ENCODE peak calls at places on chromosomes 11 and 22, in four cellular contexts. D, C, F and L are unnamed samples.

GRCh38 chr11:117221775-117222517 is 9.9 kb downstream of the PCSK7 start:
- DNase-seq in D (peak), C (no peak), F (no peak), L (peak)

GRCh38 chr11:5504403-5504891 is 5.3 kb downstream of the UBQLN3 start:
- DNase-seq in D (no peak), C (no peak), F (no peak), L (no peak)

GRCh38 chr11:3824714-3825472 is 15.9 kb downstream of the RHOG start:
- DNase-seq in D (peak), C (peak), F (no peak), L (peak)

GRCh38 chr11:69027704-69028372 is 14.8 kb upstream of the MRGPRF start:
- DNase-seq in D (no peak), C (no peak), F (no peak), L (no peak)

GRCh38 chr22:41092847-41093371 is 517 bp downstream of the EP300 start:
- DNase-seq in D (peak), C (peak), F (no peak), L (peak)

GRCh38 chr22:36171941-36172340 is 11.4 kb upstream of the APOL3 start:
- DNase-seq in D (no peak), C (no peak), F (no peak), L (no peak)

GRCh38 chr22:30516731-30517130 is 11.2 kb upstream of the SEC14L4 start:
- DNase-seq in D (no peak), C (no peak), F (no peak), L (no peak)

GRCh38 chr22:23071163-23072034 is 1.1 kb downstream of the GNAZ start:
- DNase-seq in D (peak), C (no peak), F (no peak), L (peak)

GRCh38 chr11:123473941-123474668 is 44.0 kb downstream of the GRAMD1B start:
- DNase-seq in D (no peak), C (peak), F (peak), L (no peak)

GRCh38 chr22:39905686-39906085 is 4.8 kb downstream of the GRAP2 start:
- DNase-seq in D (no peak), C (no peak), F (no peak), L (no peak)

GRCh38 chr11:60672255-60672654 is 27.2 kb upstream of the MS4A8 start:
- DNase-seq in D (no peak), C (no peak), F (no peak), L (no peak)

GRCh38 chr22:47564651-47565050 is 802.2 kb downstream of the TBC1D22A start:
- DNase-seq in D (no peak), C (no peak), F (no peak), L (no peak)

GRCh38 chr11:61777234-61778090 is 14.9 kb downstream of the TMEM258 start:
- DNase-seq in D (peak), C (no peak), F (no peak), L (no peak)

GRCh38 chr11:105468154-105468553 is 141.7 kb upstream of the GRIA4 start:
- DNase-seq in D (no peak), C (no peak), F (no peak), L (no peak)

GRCh38 chr11:10333490-10333889 is 28.6 kb downstream of the ADM start:
- DNase-seq in D (no peak), C (no peak), F (no peak), L (no peak)

GRCh38 chr22:45626198-45626651 is 45.4 kb upstream of the ATXN10 start:
- DNase-seq in D (no peak), C (no peak), F (peak), L (peak)

GRCh38 chr22:43956805-43957463 is 1.7 kb downstream of the SAMM50 start:
- DNase-seq in D (no peak), C (no peak), F (no peak), L (no peak)

GRCh38 chr11:132658696-132659095 is 873.6 kb downstream of the OPCML start:
- DNase-seq in D (no peak), C (no peak), F (no peak), L (no peak)

GRCh38 chr11:110059706-110060430 is 33.3 kb upstream of the ZC3H12C start:
- DNase-seq in D (no peak), C (peak), F (no peak), L (no peak)

GRCh38 chr22:35961480-35961902 is 67.1 kb downstream of the RBFOX2 start:
- DNase-seq in D (no peak), C (peak), F (peak), L (peak)

GRCh38 chr11:72813740-72814138 is 472 bp upstream of the ATG16L2 start:
- DNase-seq in D (peak), C (peak), F (peak), L (peak)

GRCh38 chr11:107563702-107564101 is 1.8 kb downstream of the ALKBH8 start:
- DNase-seq in D (no peak), C (peak), F (peak), L (no peak)

GRCh38 chr11:27874998-27875397 is 174.7 kb upstream of the BDNF start:
- DNase-seq in D (no peak), C (no peak), F (no peak), L (no peak)

GRCh38 chr22:41541484-41541883 is 2.8 kb downstream of the POLR3H start:
- DNase-seq in D (no peak), C (no peak), F (no peak), L (no peak)

GRCh38 chr11:46247664-46248063 is 29.8 kb upstream of the CREB3L1 start:
- DNase-seq in D (no peak), C (peak), F (peak), L (no peak)

GRCh38 chr11:116376547-116376946 is 396.2 kb downstream of the BUD13 start:
- DNase-seq in D (no peak), C (no peak), F (no peak), L (no peak)

GRCh38 chr11:31940396-31941037 is 129.4 kb upstream of the PAX6 start:
- DNase-seq in D (peak), C (peak), F (no peak), L (no peak)

GRCh38 chr11:6633422-6634408 is 14.5 kb upstream of the TPP1 start:
- DNase-seq in D (peak), C (no peak), F (no peak), L (no peak)

GRCh38 chr11:87574193-87574592 is 536.5 kb downstream of the TMEM135 start:
- DNase-seq in D (no peak), C (no peak), F (no peak), L (no peak)

GRCh38 chr22:17962168-17962567 is 62.2 kb downstream of the MICAL3 start:
- DNase-seq in D (no peak), C (no peak), F (no peak), L (no peak)

GRCh38 chr11:63490551-63491239 is at the start of gene PLAAT5:
- DNase-seq in D (peak), C (peak), F (no peak), L (peak)